ENCODE peak calls at places on chromosome 7, in five cellular contexts. K is adrenal gland, M is WERI-Rb-1, H is cardiac fibroblast, Y is hepatocyte. Q is an unnamed sample.

GRCh38 chr7:16668978-16669377 is 23.0 kb downstream of the BZW2 start:
- DNase-seq in K (no peak), M (no peak), H (peak), Y (no peak), Q (no peak)

GRCh38 chr7:128879939-128880746 is 17.5 kb downstream of the ATP6V1F start:
- DNase-seq in K (peak), M (peak), H (peak), Y (peak), Q (no peak)

GRCh38 chr7:90404777-90405176 is 1.5 kb downstream of the CLDN12 start:
- DNase-seq in K (peak), M (no peak), H (no peak), Y (peak), Q (no peak)

GRCh38 chr7:822692-823276 is 9.5 kb upstream of the SUN1 start:
- DNase-seq in K (no peak), M (peak), H (no peak), Y (no peak), Q (no peak)

GRCh38 chr7:157394246-157395191 is 57.7 kb downstream of the DNAJB6 start:
- DNase-seq in K (no peak), M (no peak), H (no peak), Y (no peak), Q (no peak)

GRCh38 chr7:123367508-123368122 is 166.8 kb downstream of the IQUB start:
- DNase-seq in K (no peak), M (peak), H (peak), Y (peak), Q (peak)

GRCh38 chr7:73715648-73716317 is 3.7 kb downstream of the STX1A start:
- DNase-seq in K (no peak), M (peak), H (peak), Y (peak), Q (peak)

GRCh38 chr7:45033931-45034290 is 33.9 kb downstream of the CCM2 start:
- DNase-seq in K (peak), M (peak), H (no peak), Y (no peak), Q (no peak)

GRCh38 chr7:139734395-139734794 is 43.4 kb downstream of the HIPK2 start:
- DNase-seq in K (peak), M (no peak), H (peak), Y (peak), Q (no peak)

GRCh38 chr7:139718859-139719258 is 58.9 kb downstream of the HIPK2 start:
- DNase-seq in K (no peak), M (no peak), H (no peak), Y (no peak), Q (no peak)

GRCh38 chr7:31075006-31075405 is 22.9 kb downstream of the ADCYAP1R1 start:
- DNase-seq in K (no peak), M (no peak), H (no peak), Y (no peak), Q (no peak)

GRCh38 chr7:120996333-120996982 is 7.9 kb downstream of the CPED1 start:
- DNase-seq in K (peak), M (peak), H (peak), Y (peak), Q (peak)

GRCh38 chr7:47666164-47666862 is 84.4 kb upstream of the TNS3 start:
- DNase-seq in K (no peak), M (no peak), H (no peak), Y (no peak), Q (peak)

GRCh38 chr7:34845666-34846361 is 187.8 kb downstream of the NPSR1 start:
- DNase-seq in K (no peak), M (no peak), H (no peak), Y (no peak), Q (peak)

GRCh38 chr7:140539466-140539865 is 60.2 kb upstream of the MKRN1 start:
- DNase-seq in K (no peak), M (no peak), H (no peak), Y (no peak), Q (no peak)

GRCh38 chr7:5195157-5195556 is 5.1 kb downstream of the WIPI2 start:
- DNase-seq in K (no peak), M (no peak), H (no peak), Y (no peak), Q (no peak)

GRCh38 chr7:81788241-81788640 is 18.4 kb upstream of the HGF start:
- DNase-seq in K (no peak), M (no peak), H (no peak), Y (no peak), Q (no peak)

GRCh38 chr7:20343211-20343610 is 12.5 kb downstream of the ITGB8 start:
- DNase-seq in K (no peak), M (peak), H (no peak), Y (no peak), Q (no peak)
- TF ChIP-seq CTCF in K (peak), M (peak), H (no peak), Y (peak), Q (no peak)

GRCh38 chr7:12111461-12112405 is 99.4 kb upstream of the TMEM106B start:
- DNase-seq in K (peak), M (peak), H (peak), Y (no peak), Q (peak)
- TF ChIP-seq CTCF in K (no peak), M (peak), H (peak), Y (no peak), Q (no peak)

GRCh38 chr7:75621124-75621523 is 117.6 kb downstream of the HIP1 start:
- DNase-seq in K (no peak), M (no peak), H (no peak), Y (no peak), Q (no peak)
- TF ChIP-seq CTCF in K (no peak), M (no peak), H (no peak), Y (no peak), Q (no peak)

GRCh38 chr7:117675519-117676137 is 195.8 kb downstream of the CFTR start:
- DNase-seq in K (no peak), M (no peak), H (no peak), Y (no peak), Q (no peak)

GRCh38 chr7:117674617-117675016 is 194.8 kb downstream of the CFTR start:
- DNase-seq in K (no peak), M (no peak), H (no peak), Y (no peak), Q (no peak)

GRCh38 chr7:117672433-117672832 is 192.6 kb downstream of the CFTR start:
- DNase-seq in K (no peak), M (no peak), H (no peak), Y (no peak), Q (no peak)

GRCh38 chr7:117673367-117673766 is 193.5 kb downstream of the CFTR start:
- DNase-seq in K (peak), M (no peak), H (peak), Y (peak), Q (peak)

GRCh38 chr7:117673839-117674238 is 194.0 kb downstream of the CFTR start:
- DNase-seq in K (no peak), M (no peak), H (peak), Y (peak), Q (no peak)
- TF ChIP-seq CTCF in K (no peak), M (no peak), H (peak), Y (peak), Q (no peak)

DNA sequence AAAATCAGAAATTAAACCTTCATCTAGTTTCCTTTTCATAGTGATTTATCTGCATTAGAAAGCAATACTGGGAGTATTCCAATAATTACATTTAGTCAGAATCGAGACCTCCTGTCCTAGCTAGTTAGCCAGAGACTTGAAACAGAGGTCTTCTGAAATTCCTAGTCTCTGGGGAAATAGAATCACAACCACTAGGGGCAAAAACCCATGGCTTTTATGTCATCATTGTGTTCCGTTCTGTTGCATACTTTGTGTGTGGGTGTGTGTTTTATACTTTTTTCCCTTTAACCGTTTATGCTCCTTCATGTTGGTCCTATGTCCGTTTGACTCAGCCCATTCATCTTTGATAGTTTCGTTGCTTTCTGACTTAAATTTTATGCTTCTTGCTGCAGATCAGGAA is 79.8 kb downstream of the RALA start:
- DNase-seq in K (no peak), M (no peak), H (peak), Y (no peak), Q (no peak)
- TF ChIP-seq CTCF in K (no peak), M (peak), H (peak), Y (no peak), Q (peak)

DNA sequence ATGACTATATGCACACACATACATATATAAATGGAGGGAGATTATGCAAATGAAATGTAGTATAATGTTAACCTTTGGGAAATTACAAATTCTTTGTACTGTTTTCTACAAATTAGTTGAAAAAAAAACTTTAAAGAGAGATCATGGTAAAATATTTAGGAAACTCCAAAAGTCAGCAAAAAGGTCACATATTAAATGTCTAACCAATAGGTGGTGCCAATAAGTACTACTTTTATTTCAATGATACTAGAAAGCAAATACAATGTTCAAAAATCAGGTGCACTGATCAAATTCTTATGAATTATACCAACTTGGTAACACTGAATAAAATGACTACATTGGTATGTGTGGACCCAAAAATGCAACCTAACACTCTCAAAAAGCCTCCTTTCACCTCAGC is 276.9 kb downstream of the DOCK4 start:
- DNase-seq in K (no peak), M (no peak), H (no peak), Y (no peak), Q (no peak)
- TF ChIP-seq CTCF in K (no peak), M (no peak), H (no peak), Y (no peak), Q (no peak)

DNA sequence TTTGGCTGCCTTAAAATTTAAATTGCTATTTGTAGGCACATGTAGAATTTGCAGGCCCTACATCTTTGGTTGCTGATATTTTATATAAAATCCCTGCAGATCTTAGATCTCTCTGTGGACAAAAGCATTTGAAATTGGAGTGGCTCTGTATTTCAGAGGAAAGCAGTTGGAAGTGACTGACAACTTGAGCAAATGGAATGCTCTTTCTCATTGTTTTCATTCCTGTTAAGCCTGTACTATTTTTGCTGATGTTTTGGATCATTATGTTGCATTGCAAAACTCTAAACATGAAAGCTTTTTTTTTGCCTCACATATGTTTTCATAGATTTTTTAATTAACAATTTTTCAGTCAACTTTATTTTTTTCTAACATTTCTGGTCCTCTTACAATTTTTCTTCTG is 251.2 kb upstream of the MDFIC start:
- DNase-seq in K (no peak), M (no peak), H (peak), Y (no peak), Q (no peak)
- TF ChIP-seq CTCF in K (no peak), M (no peak), H (no peak), Y (no peak), Q (no peak)